ENCODE peak calls at places on chromosomes 5 and 9, in seven cellular contexts. T, K, X, P, M, C and Q are unnamed samples.

GRCh38 chr5:81014348-81014747 is 54.2 kb downstream of the RASGRF2 start:
- DNase-seq in T (no peak), K (no peak), X (no peak), P (no peak), M (no peak), C (no peak), Q (no peak)

GRCh38 chr9:3205421-3206095 is 320.2 kb downstream of the RFX3 start:
- DNase-seq in T (no peak), K (no peak), X (no peak), P (no peak), M (no peak), C (no peak), Q (no peak)

GRCh38 chr9:90034071-90034470 is 429.3 kb downstream of the GADD45G start:
- DNase-seq in T (no peak), K (no peak), X (no peak), P (no peak), M (no peak), C (no peak), Q (no peak)

GRCh38 chr5:139271201-139272027 is 22.1 kb upstream of the MATR3 start:
- DNase-seq in T (no peak), K (no peak), X (no peak), P (peak), M (no peak), C (no peak), Q (peak)

GRCh38 chr9:85166808-85167545 is 497.4 kb downstream of the NTRK2 start:
- DNase-seq in T (no peak), K (no peak), X (no peak), P (no peak), M (no peak), C (no peak), Q (no peak)

GRCh38 chr5:148697177-148697820 is 43.0 kb upstream of the HTR4 start:
- DNase-seq in T (no peak), K (no peak), X (no peak), P (peak), M (no peak), C (no peak), Q (no peak)

GRCh38 chr9:37348917-37349316 is 73.6 kb upstream of the GRHPR start:
- DNase-seq in T (no peak), K (no peak), X (no peak), P (no peak), M (no peak), C (no peak), Q (no peak)

GRCh38 chr5:145110826-145111225 is 724.3 kb downstream of the PRELID2 start:
- DNase-seq in T (no peak), K (no peak), X (no peak), P (peak), M (no peak), C (no peak), Q (no peak)

GRCh38 chr5:175873090-175873454 is 1.7 kb downstream of the CPLX2 start:
- DNase-seq in T (no peak), K (peak), X (no peak), P (no peak), M (no peak), C (no peak), Q (no peak)

GRCh38 chr5:30469691-30470090 is 723.8 kb upstream of the CDH6 start:
- DNase-seq in T (no peak), K (peak), X (no peak), P (no peak), M (no peak), C (no peak), Q (no peak)

GRCh38 chr9:95284152-95284551 is 33.4 kb downstream of the FANCC start:
- DNase-seq in T (no peak), K (no peak), X (no peak), P (no peak), M (no peak), C (no peak), Q (no peak)

GRCh38 chr9:95736370-95736769 is 139.1 kb upstream of the ERCC6L2 start:
- DNase-seq in T (no peak), K (no peak), X (no peak), P (no peak), M (no peak), C (no peak), Q (no peak)

GRCh38 chr9:19527663-19528062 is 118.9 kb downstream of the ACER2 start:
- DNase-seq in T (no peak), K (no peak), X (no peak), P (no peak), M (no peak), C (no peak), Q (no peak)

GRCh38 chr5:84578226-84578625 is 193.5 kb upstream of the EDIL3 start:
- DNase-seq in T (no peak), K (no peak), X (no peak), P (no peak), M (no peak), C (no peak), Q (no peak)

GRCh38 chr9:16013366-16013765 is 460.5 kb downstream of the CCDC171 start:
- DNase-seq in T (no peak), K (no peak), X (no peak), P (no peak), M (no peak), C (no peak), Q (no peak)

GRCh38 chr9:121736147-121736721 is 84.8 kb downstream of the DAB2IP start:
- DNase-seq in T (peak), K (no peak), X (peak), P (no peak), M (peak), C (peak), Q (no peak)

GRCh38 chr9:77647659-77648457 is at the start of gene GNA14:
- DNase-seq in T (peak), K (no peak), X (peak), P (no peak), M (no peak), C (no peak), Q (no peak)

GRCh38 chr5:149322518-149322917 is 22.8 kb upstream of the GRPEL2 start:
- DNase-seq in T (no peak), K (no peak), X (peak), P (no peak), M (no peak), C (no peak), Q (no peak)

GRCh38 chr5:40823459-40823858 is 11.6 kb downstream of the RPL37 start:
- DNase-seq in T (no peak), K (no peak), X (no peak), P (no peak), M (no peak), C (no peak), Q (no peak)

GRCh38 chr9:115234094-115234493 is 116.1 kb upstream of the TNC start:
- DNase-seq in T (no peak), K (no peak), X (no peak), P (peak), M (no peak), C (no peak), Q (peak)

GRCh38 chr9:116482740-116483139 is 204.4 kb upstream of the TRIM32 start:
- DNase-seq in T (peak), K (no peak), X (no peak), P (no peak), M (no peak), C (no peak), Q (peak)

GRCh38 chr5:369151-369939 is 47.8 kb downstream of the AHRR start:
- DNase-seq in T (peak), K (no peak), X (peak), P (no peak), M (no peak), C (peak), Q (no peak)

GRCh38 chr5:54040018-54040417 is 270.4 kb downstream of the ARL15 start:
- DNase-seq in T (no peak), K (no peak), X (no peak), P (no peak), M (no peak), C (no peak), Q (no peak)

GRCh38 chr5:72441861-72442540 is 65.2 kb downstream of the ZNF366 start:
- DNase-seq in T (no peak), K (no peak), X (no peak), P (peak), M (no peak), C (no peak), Q (peak)

GRCh38 chr9:18256574-18256973 is 217.4 kb upstream of the ADAMTSL1 start:
- DNase-seq in T (no peak), K (no peak), X (no peak), P (peak), M (no peak), C (no peak), Q (no peak)

DNA sequence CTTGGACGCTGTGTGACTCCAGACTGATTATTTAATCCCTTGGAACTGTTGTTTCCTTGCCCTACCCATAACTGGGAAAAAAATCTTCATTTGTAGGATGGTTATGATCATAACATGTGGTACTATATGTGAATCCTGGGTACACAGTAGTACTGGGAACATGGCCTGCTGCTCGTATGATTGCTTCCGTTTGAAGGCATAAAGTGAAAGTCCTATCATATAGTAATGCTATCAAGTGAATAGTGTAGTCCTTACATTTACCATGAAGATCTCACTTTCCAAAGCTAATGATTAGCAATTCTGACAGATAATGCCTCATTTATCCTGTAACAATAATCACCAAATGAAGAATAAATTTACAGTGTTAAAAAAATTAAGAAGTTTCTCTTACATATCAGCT is 53.2 kb downstream of the MEF2C start:
- DNase-seq in T (no peak), K (no peak), X (no peak), P (no peak), M (no peak), C (no peak), Q (no peak)
- H3K4me3 ChIP-seq in T (no peak), K (no peak), X (no peak), P (no peak), M (no peak), C (no peak), Q (no peak)

DNA sequence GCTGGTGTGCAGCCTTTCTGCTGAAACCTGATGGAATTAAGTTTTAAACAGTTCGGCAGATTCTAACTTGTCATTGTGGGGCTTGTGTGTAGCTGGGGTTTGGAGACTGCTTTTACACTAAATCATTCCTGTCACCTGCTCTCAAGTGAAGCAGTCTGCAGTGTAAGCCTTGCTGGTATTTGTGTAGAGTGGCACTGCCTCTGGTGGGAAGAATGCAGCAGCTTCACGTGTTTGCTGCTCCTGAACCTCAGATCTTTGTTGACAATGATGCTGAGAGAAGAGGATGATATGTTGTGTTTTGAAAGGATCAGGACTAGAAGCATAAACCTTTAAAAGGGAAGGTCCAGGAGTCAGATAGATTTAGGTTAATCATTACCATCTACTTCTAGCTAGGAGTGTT is 88.1 kb downstream of the KDM4C start:
- DNase-seq in T (no peak), K (no peak), X (no peak), P (no peak), M (no peak), C (no peak), Q (no peak)
- TF ChIP-seq CTCF in T (no peak), K (peak), X (no peak), P (peak), M (no peak), C (peak), Q (peak)

GRCh38 chr9:21583628-21584027 is 101.5 kb upstream of the IFNE start:
- DNase-seq in T (no peak), K (no peak), X (no peak), P (no peak), M (no peak), C (no peak), Q (no peak)
- H3K4me3 ChIP-seq in T (no peak), K (no peak), X (no peak), P (no peak), M (no peak), C (no peak), Q (no peak)

GRCh38 chr5:92678576-92679105 is 902.4 kb downstream of the NR2F1-AS1 start:
- DNase-seq in T (no peak), K (peak), X (no peak), P (no peak), M (no peak), C (no peak), Q (no peak)
- TF ChIP-seq CTCF in T (no peak), K (peak), X (no peak), P (peak), M (peak), C (peak), Q (peak)

DNA sequence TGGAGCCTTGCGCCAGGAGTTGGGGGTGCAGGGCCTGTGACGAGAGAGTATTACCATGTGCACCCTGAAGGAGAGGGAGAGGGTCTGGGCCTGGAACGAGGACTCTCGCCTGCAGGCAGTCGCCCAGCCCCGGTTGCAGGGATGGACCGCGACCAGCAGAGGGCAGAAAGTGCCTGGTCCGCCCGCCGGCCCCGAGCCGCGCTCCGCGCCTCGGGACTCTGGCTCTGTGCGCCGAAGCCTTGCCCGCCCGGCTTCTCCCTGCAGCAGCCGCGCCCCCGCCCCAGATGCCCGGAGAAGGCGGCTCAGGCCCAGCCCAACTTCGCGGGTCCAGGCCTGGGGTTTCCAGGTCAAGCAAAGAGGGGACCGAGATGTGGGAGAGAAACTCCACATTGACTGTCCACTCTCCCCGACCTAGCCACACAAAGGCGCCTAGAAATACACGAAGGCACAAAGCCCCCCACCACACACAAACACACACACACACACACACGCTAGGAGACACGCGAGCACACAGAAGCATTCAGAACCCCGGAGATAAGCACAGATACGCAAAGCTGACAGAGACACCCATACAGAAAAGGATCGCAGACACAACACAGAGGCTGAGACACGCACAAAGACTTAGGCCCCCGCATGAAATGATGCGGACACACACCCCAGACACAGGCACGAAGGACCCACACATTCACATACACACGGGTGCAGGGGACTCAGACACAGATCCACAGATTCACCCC is 2.0 kb upstream of the LMX1B start:
- DNase-seq in T (peak), K (peak), X (peak), P (peak), M (peak), C (peak), Q (peak)
- H3K4me3 ChIP-seq in T (peak), K (no peak), X (no peak), P (no peak), M (no peak), C (peak), Q (no peak)

GRCh38 chr5:103393131-103393754 is 134.7 kb downstream of the MACIR start:
- DNase-seq in T (no peak), K (peak), X (no peak), P (no peak), M (no peak), C (no peak), Q (no peak)
- TF ChIP-seq CTCF in T (no peak), K (peak), X (no peak), P (peak), M (no peak), C (no peak), Q (peak)

DNA sequence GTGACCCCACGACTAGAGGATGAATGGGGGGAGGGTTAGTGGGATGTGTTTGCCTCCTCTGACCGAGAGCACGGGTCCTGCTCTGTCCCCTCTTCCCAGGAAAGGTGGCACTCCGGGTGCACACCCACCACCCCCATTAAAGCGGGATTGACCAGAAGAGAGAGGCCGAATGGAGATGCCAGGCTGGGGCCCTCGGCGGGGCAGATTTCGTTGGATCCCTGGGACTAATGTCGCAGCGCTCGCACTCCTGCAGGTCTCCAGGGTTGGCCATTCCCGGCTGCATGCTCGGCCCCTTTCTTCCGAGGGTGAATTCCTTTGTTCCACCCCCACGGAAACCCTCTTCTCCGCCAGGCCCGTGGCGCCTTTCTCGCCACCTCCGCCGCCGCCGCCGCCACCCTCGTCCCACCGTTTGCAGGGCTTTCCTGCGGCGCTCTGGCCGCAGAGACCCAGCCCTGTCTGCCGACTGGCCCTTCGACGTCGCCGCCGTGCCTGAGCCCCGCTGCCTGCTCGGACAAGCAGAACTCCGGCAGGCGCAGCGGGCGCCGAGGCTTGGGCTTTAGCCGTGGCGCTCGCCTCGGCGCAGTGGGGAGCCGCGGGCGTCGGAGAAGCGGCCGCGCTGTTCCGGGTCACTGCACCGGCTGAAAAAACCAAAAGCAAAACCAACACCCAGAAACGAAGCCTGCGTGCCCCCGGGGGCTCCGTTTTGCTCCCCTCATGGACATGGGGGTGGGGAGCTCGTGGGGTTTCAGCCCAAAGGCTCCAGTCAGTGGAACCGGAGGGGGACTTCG is 11.8 kb downstream of the LMX1B start:
- DNase-seq in T (no peak), K (no peak), X (no peak), P (no peak), M (no peak), C (no peak), Q (no peak)
- H3K4me3 ChIP-seq in T (peak), K (no peak), X (no peak), P (no peak), M (no peak), C (peak), Q (no peak)

GRCh38 chr5:157026789-157027424 is 32.0 kb downstream of the HAVCR1 start:
- DNase-seq in T (no peak), K (no peak), X (no peak), P (no peak), M (no peak), C (no peak), Q (no peak)
- TF ChIP-seq CTCF in T (peak), K (peak), X (peak), P (peak), M (peak), C (peak), Q (peak)